ENCODE peak calls at places on chromosome X, in four cellular contexts. One of them, this sample, is unnamed.

GRCh38 chrX:66015152-66015827 is 24.6 kb downstream of the VSIG4 start:
- DNase-seq in cardiac muscle cell: peak; percentile 18
- DNase-seq in adrenal gland: peak; percentile 20
- DNase-seq in AG04450: no peak
- DNase-seq in this sample: no peak

GRCh38 chrX:26925088-26925487 is 538.1 kb downstream of the PPP4R3C start:
- DNase-seq in cardiac muscle cell: no peak
- DNase-seq in adrenal gland: no peak
- DNase-seq in AG04450: no peak
- DNase-seq in this sample: no peak

GRCh38 chrX:94058728-94059382 is 384.8 kb downstream of the FAM133A start:
- DNase-seq in cardiac muscle cell: no peak
- DNase-seq in adrenal gland: peak; percentile 27
- DNase-seq in AG04450: no peak
- DNase-seq in this sample: peak; percentile 1

GRCh38 chrX:24465524-24465850 is 401 bp downstream of the PDK3 start:
- DNase-seq in cardiac muscle cell: no peak
- DNase-seq in adrenal gland: no peak
- DNase-seq in AG04450: no peak
- DNase-seq in this sample: no peak

GRCh38 chrX:21926527-21927278 is 13.8 kb upstream of the SMS start:
- DNase-seq in cardiac muscle cell: peak; percentile 94
- DNase-seq in adrenal gland: peak; percentile 27
- DNase-seq in AG04450: peak; percentile 82
- DNase-seq in this sample: peak; percentile 35

GRCh38 chrX:25527596-25527995 is 511.8 kb upstream of the ARX start:
- DNase-seq in cardiac muscle cell: no peak
- DNase-seq in adrenal gland: no peak
- DNase-seq in AG04450: no peak
- DNase-seq in this sample: no peak

GRCh38 chrX:120672389-120672788 is 42.5 kb upstream of the C1GALT1C1 start:
- DNase-seq in cardiac muscle cell: peak; percentile 91
- DNase-seq in adrenal gland: peak; percentile 86
- DNase-seq in AG04450: no peak
- DNase-seq in this sample: peak; percentile 79

GRCh38 chrX:44344687-44345086 is 1.2 kb upstream of the EFHC2 start:
- DNase-seq in cardiac muscle cell: peak; percentile 9
- DNase-seq in adrenal gland: no peak
- DNase-seq in AG04450: no peak
- DNase-seq in this sample: no peak

GRCh38 chrX:155534800-155535199 is 76.4 kb upstream of the F8A3 start:
- DNase-seq in cardiac muscle cell: peak; percentile 2
- DNase-seq in adrenal gland: no peak
- DNase-seq in AG04450: no peak
- DNase-seq in this sample: no peak

GRCh38 chrX:30309139-30309571 is at the start of gene NR0B1:
- DNase-seq in cardiac muscle cell: peak; percentile 4
- DNase-seq in adrenal gland: peak; percentile 78
- DNase-seq in AG04450: no peak
- DNase-seq in this sample: peak; percentile 11

GRCh38 chrX:155819525-155819924 is 61.6 kb upstream of the VAMP7 start:
- DNase-seq in cardiac muscle cell: peak; percentile 0
- DNase-seq in adrenal gland: no peak
- DNase-seq in AG04450: no peak
- DNase-seq in this sample: no peak

GRCh38 chrX:24859211-24859841 is 156.4 kb downstream of the ARX start:
- DNase-seq in cardiac muscle cell: no peak
- DNase-seq in adrenal gland: no peak
- DNase-seq in AG04450: no peak
- DNase-seq in this sample: no peak

GRCh38 chrX:75156537-75156945 is 458 bp upstream of the ABCB7 start:
- DNase-seq in cardiac muscle cell: peak; percentile 60
- DNase-seq in adrenal gland: peak; percentile 30
- DNase-seq in AG04450: no peak
- DNase-seq in this sample: no peak

GRCh38 chrX:140503714-140504351 is 1.0 kb downstream of the SOX3 start:
- DNase-seq in cardiac muscle cell: peak; percentile 18
- DNase-seq in adrenal gland: peak; percentile 31
- DNase-seq in AG04450: no peak
- DNase-seq in this sample: peak; percentile 25

GRCh38 chrX:10749113-10749512 is 128.7 kb upstream of the MID1 start:
- DNase-seq in cardiac muscle cell: no peak
- DNase-seq in adrenal gland: no peak
- DNase-seq in AG04450: no peak
- DNase-seq in this sample: peak; percentile 16

GRCh38 chrX:126819429-126819828 is at the start of gene PRR32:
- DNase-seq in cardiac muscle cell: no peak
- DNase-seq in adrenal gland: no peak
- DNase-seq in AG04450: no peak
- DNase-seq in this sample: no peak

GRCh38 chrX:123803331-123803983 is 56.4 kb upstream of the XIAP start:
- DNase-seq in cardiac muscle cell: peak; percentile 64
- DNase-seq in adrenal gland: peak; percentile 34
- DNase-seq in AG04450: no peak
- DNase-seq in this sample: peak; percentile 39

GRCh38 chrX:20311505-20311904 is 44.8 kb upstream of the RPS6KA3 start:
- DNase-seq in cardiac muscle cell: no peak
- DNase-seq in adrenal gland: no peak
- DNase-seq in AG04450: no peak
- DNase-seq in this sample: no peak

GRCh38 chrX:1661048-1661921 is 46.4 kb downstream of the ASMT start:
- DNase-seq in cardiac muscle cell: no peak
- DNase-seq in adrenal gland: peak; percentile 52
- DNase-seq in AG04450: no peak
- DNase-seq in this sample: peak; percentile 19

GRCh38 chrX:10597871-10598270 is 22.5 kb downstream of the MID1 start:
- DNase-seq in cardiac muscle cell: peak; percentile 44
- DNase-seq in adrenal gland: peak; percentile 35
- DNase-seq in AG04450: no peak
- DNase-seq in this sample: peak; percentile 23

GRCh38 chrX:149248073-149248625 is 257.0 kb downstream of the IDS start:
- DNase-seq in cardiac muscle cell: no peak
- DNase-seq in adrenal gland: no peak
- DNase-seq in AG04450: no peak
- DNase-seq in this sample: peak; percentile 18

GRCh38 chrX:45851434-45851991 is 650.8 kb upstream of the DIPK2B start:
- DNase-seq in cardiac muscle cell: no peak
- DNase-seq in adrenal gland: no peak
- DNase-seq in AG04450: no peak
- DNase-seq in this sample: peak; percentile 65

GRCh38 chrX:19775830-19776498 is 111.4 kb downstream of the SH3KBP1 start:
- DNase-seq in cardiac muscle cell: no peak
- DNase-seq in adrenal gland: no peak
- DNase-seq in AG04450: no peak
- DNase-seq in this sample: no peak

GRCh38 chrX:41148553-41148952 is 63.3 kb downstream of the USP9X start:
- DNase-seq in cardiac muscle cell: peak; percentile 56
- DNase-seq in adrenal gland: no peak
- DNase-seq in AG04450: peak; percentile 23
- DNase-seq in this sample: no peak

GRCh38 chrX:19064175-19064574 is 58.1 kb downstream of the ADGRG2 start:
- DNase-seq in cardiac muscle cell: peak; percentile 18
- DNase-seq in adrenal gland: no peak
- DNase-seq in AG04450: no peak
- DNase-seq in this sample: peak; percentile 81

GRCh38 chrX:10168226-10168625 is 11.5 kb downstream of the CLCN4 start:
- DNase-seq in cardiac muscle cell: peak; percentile 51
- DNase-seq in adrenal gland: no peak
- DNase-seq in AG04450: no peak
- DNase-seq in this sample: no peak

GRCh38 chrX:134171661-134172587 is 65.1 kb upstream of the CCDC160 start:
- DNase-seq in cardiac muscle cell: peak; percentile 22
- DNase-seq in adrenal gland: peak; percentile 6
- DNase-seq in AG04450: no peak
- DNase-seq in this sample: peak; percentile 18

GRCh38 chrX:47191331-47191730 is 2.3 kb upstream of the UBA1 start:
- DNase-seq in cardiac muscle cell: no peak
- DNase-seq in adrenal gland: no peak
- DNase-seq in AG04450: no peak
- DNase-seq in this sample: peak; percentile 11

GRCh38 chrX:136643243-136643642 is 4.7 kb upstream of the CD40LG start:
- DNase-seq in cardiac muscle cell: no peak
- DNase-seq in adrenal gland: no peak
- DNase-seq in AG04450: no peak
- DNase-seq in this sample: no peak
- H3K4me3 ChIP-seq in cardiac muscle cell: no peak overlapping the region
- H3K4me3 ChIP-seq in adrenal gland: no peak overlapping the region
- H3K4me3 ChIP-seq in AG04450: no peak overlapping the region
- H3K4me3 ChIP-seq in this sample: no peak overlapping the region

GRCh38 chrX:113157496-113157895 is 316.9 kb upstream of the AMOT start:
- DNase-seq in cardiac muscle cell: no peak
- DNase-seq in adrenal gland: no peak
- DNase-seq in AG04450: no peak
- DNase-seq in this sample: no peak
- H3K27me3 ChIP-seq in cardiac muscle cell: no peaks in the 10 kb centered on the region
- H3K27me3 ChIP-seq in adrenal gland: no peaks in the 10 kb centered on the region
- H3K27me3 ChIP-seq in AG04450: no peaks in the 10 kb centered on the region
- H3K27me3 ChIP-seq in this sample: no peaks in the 10 kb centered on the region

GRCh38 chrX:64198046-64198445 is 7.5 kb downstream of the AMER1 start:
- DNase-seq in cardiac muscle cell: peak; percentile 0
- DNase-seq in adrenal gland: peak; percentile 40
- DNase-seq in AG04450: no peak
- DNase-seq in this sample: no peak
- H3K9me3 ChIP-seq in cardiac muscle cell: no peaks in the 10 kb centered on the region
- H3K9me3 ChIP-seq in adrenal gland: no peaks in the 10 kb centered on the region
- H3K9me3 ChIP-seq in AG04450: no peaks in the 10 kb centered on the region
- H3K9me3 ChIP-seq in this sample: no peaks in the 10 kb centered on the region

GRCh38 chrX:72201836-72202536 is 20.4 kb downstream of the PIN4 start:
- DNase-seq in cardiac muscle cell: peak; percentile 68
- DNase-seq in adrenal gland: no peak
- DNase-seq in AG04450: peak; percentile 30
- DNase-seq in this sample: peak; percentile 28
- H3K4me3 ChIP-seq in cardiac muscle cell: no peak overlapping the region
- H3K4me3 ChIP-seq in adrenal gland: no peak overlapping the region
- H3K4me3 ChIP-seq in AG04450: no peak overlapping the region
- H3K4me3 ChIP-seq in this sample: no peak overlapping the region

DNA sequence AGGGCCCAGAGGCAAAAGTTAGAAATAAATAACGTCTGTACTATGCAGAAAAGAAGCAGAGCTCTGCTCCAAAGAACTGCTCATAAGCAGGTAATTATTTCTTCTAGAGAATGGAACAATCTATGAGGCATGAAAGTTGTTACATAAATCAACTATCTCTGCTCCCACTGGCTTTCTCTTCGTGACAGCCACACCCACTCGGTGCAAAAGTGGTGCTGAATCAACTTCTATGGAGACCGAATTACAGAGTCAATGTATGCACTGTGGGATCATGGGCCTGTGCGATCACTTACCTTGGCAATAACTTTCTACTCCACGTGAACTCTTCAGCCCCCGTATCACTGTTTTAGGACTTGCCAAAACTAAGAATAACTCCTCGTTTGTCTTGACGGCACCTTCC is 99.4 kb upstream of the ATXN3L start:
- DNase-seq in cardiac muscle cell: no peak
- DNase-seq in adrenal gland: no peak
- DNase-seq in AG04450: no peak
- DNase-seq in this sample: peak; percentile 4
- H3K27me3 ChIP-seq in cardiac muscle cell: no peaks in the 10 kb centered on the region
- H3K27me3 ChIP-seq in adrenal gland: peaks cover 7% of the 10 kb centered on the region
- H3K27me3 ChIP-seq in AG04450: no peaks in the 10 kb centered on the region
- H3K27me3 ChIP-seq in this sample: no peaks in the 10 kb centered on the region

GRCh38 chrX:64395568-64395929 is 297 bp upstream of the MTMR8 start:
- DNase-seq in cardiac muscle cell: no peak
- DNase-seq in adrenal gland: no peak
- DNase-seq in AG04450: no peak
- DNase-seq in this sample: no peak
- H3K9me3 ChIP-seq in cardiac muscle cell: no peaks in the 10 kb centered on the region
- H3K9me3 ChIP-seq in adrenal gland: no peaks in the 10 kb centered on the region
- H3K9me3 ChIP-seq in AG04450: no peaks in the 10 kb centered on the region
- H3K9me3 ChIP-seq in this sample: no peaks in the 10 kb centered on the region

GRCh38 chrX:136147320-136147901 is at the start of gene FHL1:
- DNase-seq in cardiac muscle cell: peak; percentile 30
- DNase-seq in adrenal gland: peak; percentile 33
- DNase-seq in AG04450: no peak
- DNase-seq in this sample: peak; percentile 72

GRCh38 chrX:136143714-136144113 is 3.6 kb upstream of the FHL1 start:
- DNase-seq in cardiac muscle cell: no peak
- DNase-seq in adrenal gland: no peak
- DNase-seq in AG04450: no peak
- DNase-seq in this sample: no peak

GRCh38 chrX:136148391-136148790 is 1.1 kb downstream of the FHL1 start:
- DNase-seq in cardiac muscle cell: no peak
- DNase-seq in adrenal gland: no peak
- DNase-seq in AG04450: no peak
- DNase-seq in this sample: no peak

GRCh38 chrX:136147966-136148365 is 633 bp downstream of the FHL1 start:
- DNase-seq in cardiac muscle cell: no peak
- DNase-seq in adrenal gland: no peak
- DNase-seq in AG04450: no peak
- DNase-seq in this sample: no peak

GRCh38 chrX:136146614-136147319 is 566 bp upstream of the FHL1 start:
- DNase-seq in cardiac muscle cell: no peak
- DNase-seq in adrenal gland: no peak
- DNase-seq in AG04450: no peak
- DNase-seq in this sample: peak; percentile 19
- H3K4me3 ChIP-seq in cardiac muscle cell: peak overlapping the region; percentile 84
- H3K4me3 ChIP-seq in adrenal gland: no peak overlapping the region
- H3K4me3 ChIP-seq in AG04450: peak overlapping the region; percentile 66
- H3K4me3 ChIP-seq in this sample: peak overlapping the region; percentile 54

GRCh38 chrX:50471390-50471789 is 765 bp upstream of the DGKK start:
- DNase-seq in cardiac muscle cell: no peak
- DNase-seq in adrenal gland: no peak
- DNase-seq in AG04450: no peak
- DNase-seq in this sample: no peak
- H3K27me3 ChIP-seq in cardiac muscle cell: peaks cover 40% of the 10 kb centered on the region
- H3K27me3 ChIP-seq in adrenal gland: peaks cover 65% of the 10 kb centered on the region
- H3K27me3 ChIP-seq in AG04450: peaks cover 22% of the 10 kb centered on the region
- H3K27me3 ChIP-seq in this sample: peaks cover 15% of the 10 kb centered on the region

This sample was measured in MG63.